ENCODE peak calls at places on chromosome 3, in eight cellular contexts. O is stomach, M is transverse colon, X is B cell, H is AG09309, N is thoracic aorta, C is GM20000, U is uterus. L is an unnamed sample.

GRCh38 chr3:48662753-48663488 is at the start of gene CELSR3:
- DNase-seq in N (no peak), H (peak), O (peak), X (no peak), U (peak), M (peak), C (peak), L (no peak)

GRCh38 chr3:72800869-72801268 is 47.4 kb downstream of the SHQ1 start:
- DNase-seq in C (no peak), M (no peak), H (no peak), X (no peak), N (no peak), O (no peak), U (no peak), L (no peak)

GRCh38 chr3:158152186-158152585 is 42.3 kb downstream of the RSRC1 start:
- DNase-seq in N (no peak), X (no peak), M (no peak), H (no peak), U (no peak), C (peak), O (no peak), L (no peak)

GRCh38 chr3:23807161-23808015 is 1.6 kb downstream of the UBE2E1 start:
- DNase-seq in U (no peak), M (no peak), O (no peak), X (peak), H (no peak), C (peak), N (no peak), L (no peak)

GRCh38 chr3:69855436-69856162 is 116.3 kb downstream of the MITF start:
- DNase-seq in C (no peak), U (no peak), X (no peak), N (no peak), O (no peak), M (no peak), H (no peak), L (no peak)

GRCh38 chr3:9582332-9582731 is 28.7 kb upstream of the LHFPL4 start:
- DNase-seq in O (no peak), N (no peak), M (no peak), X (no peak), C (no peak), U (no peak), H (no peak), L (no peak)

GRCh38 chr3:123405021-123405420 is 43.9 kb downstream of the ADCY5 start:
- DNase-seq in M (no peak), C (no peak), N (no peak), O (no peak), U (no peak), X (no peak), H (no peak), L (no peak)

GRCh38 chr3:194161181-194162045 is 25.5 kb downstream of the HES1 start:
- DNase-seq in U (no peak), X (no peak), O (peak), C (no peak), N (no peak), H (no peak), M (no peak), L (no peak)

GRCh38 chr3:113910966-113911365 is 36.8 kb upstream of the ZDHHC23 start:
- DNase-seq in H (peak), N (no peak), O (no peak), C (no peak), U (no peak), M (no peak), X (no peak), L (no peak)

GRCh38 chr3:5051772-5052171 is 70.3 kb upstream of the ARL8B start:
- DNase-seq in U (no peak), O (no peak), M (no peak), H (no peak), X (no peak), C (peak), N (no peak), L (no peak)

GRCh38 chr3:66021731-66022131 is 17.0 kb downstream of the MAGI1 start:
- DNase-seq in M (no peak), X (no peak), H (no peak), O (no peak), U (no peak), N (no peak), C (no peak), L (no peak)

GRCh38 chr3:111747490-111747889 is 111.6 kb upstream of the PHLDB2 start:
- DNase-seq in C (no peak), N (no peak), M (no peak), O (no peak), X (no peak), H (no peak), U (no peak), L (no peak)

GRCh38 chr3:9074079-9074478 is 110.8 kb upstream of the RAD18 start:
- DNase-seq in M (no peak), O (no peak), H (peak), N (no peak), X (no peak), U (no peak), C (no peak), L (no peak)

GRCh38 chr3:30644615-30645014 is 38.2 kb downstream of the TGFBR2 start:
- DNase-seq in H (peak), O (peak), N (no peak), X (no peak), C (peak), M (peak), U (peak), L (peak)

GRCh38 chr3:139572847-139573672 is 33.5 kb upstream of the RBP1 start:
- DNase-seq in M (no peak), X (no peak), N (no peak), U (no peak), O (no peak), H (no peak), C (no peak), L (no peak)

GRCh38 chr3:98561727-98562521 is 30.1 kb downstream of the GPR15 start:
- DNase-seq in U (no peak), X (no peak), H (no peak), N (no peak), O (no peak), M (no peak), C (no peak), L (no peak)

GRCh38 chr3:15325228-15325627 is 7.2 kb downstream of the SH3BP5 start:
- DNase-seq in O (no peak), M (no peak), U (peak), H (peak), X (no peak), N (no peak), C (no peak), L (peak)

GRCh38 chr3:3089017-3089416 is 21.2 kb downstream of the IL5RA start:
- DNase-seq in C (peak), X (peak), U (no peak), N (no peak), O (no peak), H (no peak), M (no peak), L (no peak)

GRCh38 chr3:39097716-39098472 is 9.5 kb downstream of the GORASP1 start:
- DNase-seq in M (no peak), N (no peak), U (no peak), H (no peak), X (no peak), C (no peak), O (no peak), L (no peak)

GRCh38 chr3:195102609-195103467 is 168.1 kb downstream of the XXYLT1 start:
- DNase-seq in M (peak), C (no peak), H (peak), O (no peak), X (no peak), N (no peak), U (peak), L (no peak)

GRCh38 chr3:131216801-131217200 is 164.8 kb upstream of the NUDT16 start:
- DNase-seq in U (no peak), N (peak), H (no peak), O (peak), M (no peak), X (no peak), C (no peak), L (no peak)

GRCh38 chr3:57820479-57820878 is 64.4 kb downstream of the SLMAP start:
- DNase-seq in U (no peak), H (no peak), X (no peak), O (no peak), N (no peak), C (no peak), M (no peak), L (no peak)

GRCh38 chr3:139745831-139746230 is 68.1 kb upstream of the NMNAT3 start:
- DNase-seq in O (no peak), C (no peak), H (no peak), X (no peak), N (no peak), M (no peak), U (no peak), L (no peak)

GRCh38 chr3:156923349-156923748 is 97.2 kb downstream of the LEKR1 start:
- DNase-seq in C (no peak), X (no peak), M (no peak), N (no peak), U (no peak), H (no peak), O (no peak), L (no peak)

GRCh38 chr3:72606005-72606800 is 242.0 kb downstream of the SHQ1 start:
- DNase-seq in N (no peak), U (no peak), X (no peak), M (no peak), H (no peak), C (no peak), O (no peak), L (no peak)

GRCh38 chr3:150216041-150216811 is 191.9 kb upstream of the TSC22D2 start:
- DNase-seq in O (no peak), X (no peak), M (no peak), N (peak), C (no peak), H (peak), U (no peak), L (no peak)

GRCh38 chr3:177516130-177517011 is 319.1 kb upstream of the TBL1XR1 start:
- DNase-seq in U (peak), M (no peak), O (no peak), C (no peak), X (no peak), N (no peak), H (peak), L (no peak)

GRCh38 chr3:52809821-52810377 is 15.3 kb downstream of the ITIH3 start:
- DNase-seq in C (no peak), U (no peak), M (no peak), N (no peak), H (no peak), X (no peak), O (no peak), L (no peak)

GRCh38 chr3:133037440-133037839 is 751 bp upstream of the TMEM108 start:
- DNase-seq in H (no peak), N (no peak), C (peak), O (no peak), U (no peak), M (no peak), X (no peak), L (no peak)

GRCh38 chr3:129615751-129616281 is 9.3 kb upstream of the PLXND1 start:
- DNase-seq in U (peak), M (no peak), X (no peak), O (no peak), N (no peak), H (no peak), C (no peak), L (peak)

GRCh38 chr3:112747624-112748023 is 99.0 kb downstream of the CD200R1L start:
- DNase-seq in H (no peak), X (no peak), M (no peak), U (no peak), C (no peak), O (no peak), N (no peak), L (no peak)

GRCh38 chr3:30319713-30320112 is 286.7 kb upstream of the TGFBR2 start:
- DNase-seq in U (no peak), N (no peak), C (no peak), M (peak), O (no peak), X (peak), H (no peak), L (no peak)

GRCh38 chr3:33115024-33115768 is 1.4 kb downstream of the CRTAP start:
- DNase-seq in O (peak), X (peak), U (peak), M (peak), C (no peak), H (peak), N (peak), L (peak)

GRCh38 chr3:124298951-124299350 is 307.0 kb upstream of the ROPN1 start:
- DNase-seq in N (no peak), M (no peak), U (no peak), X (no peak), O (no peak), H (no peak), C (no peak), L (no peak)

GRCh38 chr3:188788621-188789081 is 383.1 kb upstream of the TPRG1 start:
- DNase-seq in M (no peak), U (no peak), N (no peak), C (no peak), X (no peak), H (peak), O (no peak), L (no peak)

GRCh38 chr3:188084751-188085595 is 69.0 kb upstream of the LPP start:
- DNase-seq in H (no peak), N (no peak), C (no peak), O (no peak), X (no peak), U (no peak), M (no peak), L (no peak)

GRCh38 chr3:127714151-127714571 is 41.4 kb downstream of the ABTB1 start:
- DNase-seq in X (no peak), H (no peak), O (no peak), N (no peak), C (no peak), M (no peak), U (no peak), L (no peak)

GRCh38 chr3:140777631-140778030 is 99.8 kb downstream of the TRIM42 start:
- DNase-seq in M (no peak), O (no peak), N (no peak), X (no peak), H (no peak), C (no peak), U (no peak), L (no peak)

GRCh38 chr3:15506571-15506970 is 14.9 kb downstream of the COLQ start:
- DNase-seq in N (no peak), H (no peak), C (no peak), X (no peak), O (no peak), M (no peak), U (no peak), L (no peak)

DNA sequence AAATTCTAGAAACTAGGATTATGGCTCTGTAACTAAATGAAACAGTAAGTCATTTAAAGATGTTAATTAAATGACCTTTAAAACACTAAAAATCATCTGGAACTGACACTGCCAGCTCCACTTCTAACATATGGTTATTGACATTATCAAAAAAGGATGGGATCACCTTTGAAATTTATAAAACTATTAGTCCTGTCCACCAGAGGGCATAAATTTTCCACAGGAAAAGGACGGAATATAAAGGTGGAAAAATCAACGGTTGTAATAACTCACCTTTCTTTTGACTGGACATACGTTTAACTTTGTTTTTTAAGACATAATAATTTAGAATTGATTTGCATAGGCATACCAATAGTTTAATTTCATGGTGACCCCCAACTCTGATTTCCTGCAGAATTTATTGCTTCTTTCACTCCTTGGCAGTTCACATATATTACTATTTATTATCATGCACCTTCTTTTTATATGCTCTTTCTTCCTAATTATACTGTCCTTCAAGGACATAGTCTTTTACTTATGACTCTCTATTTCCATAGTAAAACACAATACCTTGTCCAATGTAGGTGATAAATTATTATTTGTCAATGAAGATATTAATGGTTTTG is 345.7 kb downstream of the CADM2 start:
- DNase-seq in U (no peak), X (no peak), H (no peak), M (no peak), N (no peak), O (no peak), C (no peak), L (no peak)
- TF ChIP-seq CTCF in U (no peak), X (no peak), H (no peak), M (no peak), N (no peak), O (peak), C (no peak), L (no peak)

GRCh38 chr3:50617096-50617791 is at the start of gene MAPKAPK3:
- DNase-seq in O (peak), U (peak), M (peak), H (no peak), X (peak), C (no peak), N (no peak), L (no peak)

GRCh38 chr3:50617911-50618481 is 1.0 kb downstream of the MAPKAPK3 start:
- DNase-seq in O (no peak), U (no peak), H (no peak), M (no peak), C (no peak), X (no peak), N (no peak), L (no peak)

GRCh38 chr3:50615190-50615589 is 1.8 kb upstream of the MAPKAPK3 start:
- DNase-seq in O (no peak), M (no peak), H (no peak), N (no peak), U (no peak), X (no peak), C (no peak), L (no peak)

GRCh38 chr3:50616770-50617095 is 218 bp upstream of the MAPKAPK3 start:
- DNase-seq in X (peak), O (peak), H (no peak), C (peak), U (peak), M (peak), N (peak), L (peak)

GRCh38 chr3:50616003-50616769 is 765 bp upstream of the MAPKAPK3 start:
- DNase-seq in U (peak), N (peak), O (peak), X (peak), H (no peak), M (peak), C (peak), L (peak)
- TF ChIP-seq CTCF in U (peak), N (peak), O (peak), X (peak), H (peak), M (peak), C (peak), L (peak)

GRCh38 chr3:11159421-11159904 is 5.2 kb downstream of the HRH1 start:
- DNase-seq in H (peak), M (peak), U (peak), N (no peak), C (no peak), O (no peak), X (no peak), L (no peak)
- TF ChIP-seq CTCF in H (peak), M (no peak), U (no peak), N (no peak), C (no peak), O (no peak), X (no peak), L (no peak)

GRCh38 chr3:107637416-107638182 is 114.8 kb downstream of the BBX start:
- DNase-seq in U (no peak), O (no peak), N (no peak), C (no peak), H (no peak), M (no peak), X (no peak), L (no peak)

GRCh38 chr3:107641572-107642307 is 119.0 kb downstream of the BBX start:
- DNase-seq in C (peak), N (no peak), H (no peak), X (no peak), M (no peak), U (no peak), O (no peak), L (no peak)

GRCh38 chr3:107644631-107645030 is 121.9 kb downstream of the BBX start:
- DNase-seq in H (no peak), X (no peak), O (no peak), M (no peak), N (no peak), U (no peak), C (no peak), L (no peak)

DNA sequence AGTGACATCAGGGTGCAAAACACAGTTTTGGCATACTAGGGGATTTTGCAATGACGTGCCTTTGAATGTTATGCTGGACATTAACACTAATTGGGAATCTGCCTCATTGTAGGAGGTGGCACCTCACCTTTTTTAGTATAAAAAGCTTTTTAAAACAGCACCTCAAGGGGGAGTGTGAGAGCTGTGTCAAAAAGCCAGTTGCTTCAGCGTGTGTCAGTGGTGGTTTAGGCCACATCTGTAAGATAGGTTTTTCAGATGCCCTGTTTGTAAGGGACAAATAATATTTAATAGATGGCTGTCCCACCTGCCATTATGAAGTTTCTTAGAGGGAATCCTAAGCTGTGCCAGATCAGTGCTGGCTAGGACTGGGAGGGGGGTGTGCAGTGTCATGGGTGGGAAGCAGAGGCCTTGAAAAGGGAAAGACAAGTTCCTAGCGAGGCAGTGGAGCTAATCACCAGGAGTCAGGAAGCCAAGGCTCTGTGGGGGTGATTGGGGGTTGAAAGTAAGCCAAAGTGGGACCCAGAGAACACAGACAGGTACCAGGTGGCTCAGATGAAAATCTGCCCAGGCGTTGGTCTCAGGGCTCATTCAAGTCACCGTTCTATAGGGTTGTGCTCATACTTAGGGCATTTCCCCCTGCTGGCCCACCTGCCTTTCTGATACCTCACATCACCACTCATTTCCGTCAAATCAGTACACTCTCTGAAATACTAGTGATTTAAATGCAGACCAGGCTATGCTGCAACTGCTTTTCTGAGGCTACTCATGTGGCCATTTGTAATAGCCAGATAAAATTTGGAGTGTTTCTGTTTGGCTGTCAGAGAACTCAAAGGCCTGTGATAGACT is 120.5 kb downstream of the BBX start:
- DNase-seq in M (no peak), N (no peak), C (no peak), X (no peak), H (no peak), O (no peak), U (no peak), L (no peak)
- TF ChIP-seq CTCF in M (no peak), N (no peak), C (no peak), X (no peak), H (peak), O (no peak), U (no peak), L (no peak)

GRCh38 chr3:138441742-138442141 is 7.3 kb downstream of the ESYT3 start:
- DNase-seq in U (no peak), N (no peak), O (no peak), X (no peak), C (no peak), H (no peak), M (no peak), L (no peak)
- TF ChIP-seq CTCF in U (no peak), N (no peak), O (no peak), X (no peak), C (no peak), H (no peak), M (no peak), L (no peak)

GRCh38 chr3:196739671-196740475 is at the start of gene PAK2:
- DNase-seq in N (peak), U (peak), H (no peak), C (peak), O (peak), M (peak), X (peak), L (peak)
- TF ChIP-seq CTCF in N (no peak), U (peak), H (no peak), C (no peak), O (no peak), M (no peak), X (no peak), L (no peak)

GRCh38 chr3:50194903-50195500 is 3.6 kb downstream of the GNAT1 start:
- DNase-seq in H (no peak), C (peak), O (no peak), N (no peak), X (peak), U (no peak), M (no peak), L (no peak)
- TF ChIP-seq CTCF in H (no peak), C (no peak), O (no peak), N (no peak), X (no peak), U (no peak), M (no peak), L (no peak)

L was measured in omental fat pad.